ENCODE peak calls at places on chromosome 6, in seven cellular contexts. O is esophagus squamous epithelium, E is K562, X is aorta, R is astrocyte, F is cardiac muscle cell, H is tibial nerve. S is an unnamed sample.
A peak's percentile ranks its signal among the peaks of the same experiment; 100 is the strongest.

GRCh38 chr6:116115781-116116180 is 10.2 kb downstream of the COL10A1 start:
- DNase-seq in F (no peak), X (no peak), H (no peak), O (no peak), E (no peak), R (no peak), S (no peak)

GRCh38 chr6:101716810-101717209 is 323.3 kb downstream of the GRIK2 start:
- DNase-seq in O (no peak), F (no peak), X (no peak), H (no peak), R (no peak), E (no peak), S (no peak)

GRCh38 chr6:105692630-105693212 is 289.8 kb upstream of the PREP start:
- DNase-seq in F (no peak), X (no peak), H (no peak), O (no peak), R (no peak), E (no peak), S (no peak)

GRCh38 chr6:152271681-152272464 is 365.3 kb downstream of the SYNE1 start:
- DNase-seq in R (peak; percentile 92), O (no peak), E (no peak), H (no peak), F (no peak), X (peak; percentile 70), S (peak; percentile 53)

GRCh38 chr6:110703906-110704594 is 111.2 kb downstream of the CDK19 start:
- DNase-seq in X (no peak), R (no peak), H (no peak), E (no peak), F (no peak), O (no peak), S (no peak)

GRCh38 chr6:90157441-90157840 is 139.2 kb downstream of the BACH2 start:
- DNase-seq in X (no peak), H (no peak), O (no peak), F (no peak), R (no peak), E (no peak), S (no peak)

GRCh38 chr6:149014631-149015171 is 267.9 kb downstream of the UST start:
- DNase-seq in H (no peak), E (no peak), O (no peak), X (no peak), F (no peak), R (peak; percentile 33), S (no peak)

GRCh38 chr6:169993861-169994481 is 242.5 kb downstream of the ERMARD start:
- DNase-seq in E (no peak), F (no peak), R (no peak), O (no peak), X (no peak), H (no peak), S (no peak)

GRCh38 chr6:81340946-81341345 is 411.5 kb downstream of the TENT5A start:
- DNase-seq in O (no peak), X (no peak), E (no peak), R (no peak), H (no peak), F (no peak), S (no peak)

GRCh38 chr6:97059473-97059872 is 134.9 kb downstream of the KLHL32 start:
- DNase-seq in E (peak; percentile 25), H (no peak), F (peak; percentile 42), R (peak; percentile 22), O (no peak), X (no peak), S (no peak)

GRCh38 chr6:33088931-33089640 is 13.3 kb downstream of the HLA-DPB1 start:
- DNase-seq in H (no peak), E (no peak), F (no peak), X (no peak), R (no peak), O (no peak), S (no peak)

GRCh38 chr6:40342674-40343230 is 244.4 kb downstream of the LRFN2 start:
- DNase-seq in F (no peak), X (no peak), R (no peak), E (no peak), O (no peak), H (no peak), S (no peak)

GRCh38 chr6:131954775-131955107 is 3.6 kb upstream of the CCN2 start:
- DNase-seq in R (peak; percentile 99), X (peak; percentile 65), H (peak; percentile 28), E (no peak), O (no peak), F (peak; percentile 75), S (peak; percentile 26)

GRCh38 chr6:83273596-83273995 is 80.4 kb downstream of the RWDD2A start:
- DNase-seq in R (peak; percentile 7), X (no peak), O (no peak), F (no peak), H (no peak), E (no peak), S (no peak)

GRCh38 chr6:87071683-87072082 is 23.2 kb downstream of the CGA start:
- DNase-seq in E (no peak), O (no peak), F (no peak), X (no peak), H (no peak), R (no peak), S (no peak)

GRCh38 chr6:12290490-12290820 is 294 bp downstream of the EDN1 start:
- DNase-seq in H (no peak), R (no peak), X (no peak), F (no peak), E (no peak), O (no peak), S (no peak)

GRCh38 chr6:45841062-45841461 is 174.6 kb downstream of the CLIC5 start:
- DNase-seq in X (no peak), O (no peak), R (no peak), F (no peak), E (no peak), H (no peak), S (no peak)

GRCh38 chr6:35168461-35168861 is 27.3 kb upstream of the TCP11 start:
- DNase-seq in O (no peak), E (no peak), R (no peak), F (peak; percentile 84), H (no peak), X (no peak), S (no peak)

GRCh38 chr6:113842165-113842564 is 15.0 kb upstream of the MARCKS start:
- DNase-seq in X (no peak), H (no peak), E (no peak), F (no peak), R (peak; percentile 93), O (no peak), S (no peak)

GRCh38 chr6:113833537-113833936 is 23.6 kb upstream of the MARCKS start:
- DNase-seq in O (no peak), H (no peak), X (no peak), F (no peak), R (peak; percentile 86), E (no peak), S (no peak)

GRCh38 chr6:113837170-113837569 is 20.0 kb upstream of the MARCKS start:
- DNase-seq in O (no peak), X (no peak), E (no peak), R (no peak), H (no peak), F (no peak), S (no peak)
- H3K36me3 ChIP-seq in O (no peaks in the 10 kb centered on the region), X (no peaks in the 10 kb centered on the region), E (no peaks in the 10 kb centered on the region), R (no peaks in the 10 kb centered on the region), H (no peaks in the 10 kb centered on the region), F (no peaks in the 10 kb centered on the region), S (no peaks in the 10 kb centered on the region)

DNA sequence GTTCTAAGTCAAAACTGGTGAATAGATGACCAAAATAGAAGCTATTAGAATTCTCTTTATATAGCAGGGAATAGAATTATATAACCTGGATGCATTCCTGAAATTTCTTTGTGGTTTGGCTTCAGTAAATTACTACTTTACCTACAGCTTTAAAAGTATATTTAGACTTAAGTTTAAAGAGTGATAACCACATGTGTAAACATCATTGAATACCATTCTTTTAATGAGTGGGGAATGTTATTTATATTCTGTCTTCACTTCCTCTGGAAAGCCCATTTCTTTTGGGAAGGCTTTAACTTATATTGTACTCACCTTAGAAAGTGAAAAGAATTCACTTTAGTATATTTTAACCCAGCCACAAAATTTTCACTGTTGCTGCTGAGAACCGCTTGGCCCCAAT is 39.1 kb downstream of the PLEKHG1 start:
- DNase-seq in X (no peak), R (peak; percentile 30), E (no peak), F (no peak), O (no peak), H (no peak), S (no peak)
- H3K4me1 ChIP-seq in X (no peaks in the 10 kb centered on the region), R (peaks cover 6% of the 10 kb centered on the region), E (no peaks in the 10 kb centered on the region), F (peaks cover 35% of the 10 kb centered on the region), O (peaks cover 33% of the 10 kb centered on the region), H (peaks cover 18% of the 10 kb centered on the region), S (peaks cover 48% of the 10 kb centered on the region)

GRCh38 chr6:37835923-37836322 is 16.4 kb downstream of the ZFAND3 start:
- DNase-seq in E (no peak), R (no peak), X (no peak), O (no peak), F (no peak), H (no peak), S (no peak)

GRCh38 chr6:37840143-37840939 is 20.8 kb downstream of the ZFAND3 start:
- DNase-seq in R (no peak), F (no peak), X (no peak), E (no peak), O (no peak), H (no peak), S (no peak)

GRCh38 chr6:37838209-37838921 is 18.8 kb downstream of the ZFAND3 start:
- DNase-seq in R (no peak), E (no peak), X (no peak), O (no peak), H (no peak), F (no peak), S (no peak)

GRCh38 chr6:37845026-37845911 is 25.7 kb downstream of the ZFAND3 start:
- DNase-seq in H (no peak), F (no peak), E (no peak), X (no peak), O (no peak), R (no peak), S (no peak)

DNA sequence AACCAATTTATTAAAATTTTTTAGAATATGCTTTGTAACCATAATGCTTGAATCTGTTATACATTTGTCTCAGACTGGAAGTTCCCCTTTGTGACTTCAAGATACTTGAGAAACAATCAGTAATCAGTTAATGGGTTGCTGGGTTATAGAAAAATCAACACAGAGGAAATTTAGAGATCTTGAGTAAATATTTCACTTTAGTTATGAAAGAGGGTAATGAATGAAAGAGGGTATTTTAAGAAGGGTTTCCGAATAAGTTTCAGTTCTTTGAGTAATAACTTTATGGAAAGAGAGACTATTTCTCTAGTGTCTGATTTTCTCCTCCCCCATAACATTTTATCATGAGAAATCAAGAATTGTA is 21.4 kb downstream of the ZFAND3 start:
- DNase-seq in F (no peak), O (no peak), X (no peak), R (no peak), E (no peak), H (no peak), S (no peak)
- H3K36me3 ChIP-seq in F (no peaks in the 10 kb centered on the region), O (no peaks in the 10 kb centered on the region), X (no peaks in the 10 kb centered on the region), R (no peaks in the 10 kb centered on the region), E (peaks cover 3% of the 10 kb centered on the region), H (peaks cover 6% of the 10 kb centered on the region), S (no peaks in the 10 kb centered on the region)

DNA sequence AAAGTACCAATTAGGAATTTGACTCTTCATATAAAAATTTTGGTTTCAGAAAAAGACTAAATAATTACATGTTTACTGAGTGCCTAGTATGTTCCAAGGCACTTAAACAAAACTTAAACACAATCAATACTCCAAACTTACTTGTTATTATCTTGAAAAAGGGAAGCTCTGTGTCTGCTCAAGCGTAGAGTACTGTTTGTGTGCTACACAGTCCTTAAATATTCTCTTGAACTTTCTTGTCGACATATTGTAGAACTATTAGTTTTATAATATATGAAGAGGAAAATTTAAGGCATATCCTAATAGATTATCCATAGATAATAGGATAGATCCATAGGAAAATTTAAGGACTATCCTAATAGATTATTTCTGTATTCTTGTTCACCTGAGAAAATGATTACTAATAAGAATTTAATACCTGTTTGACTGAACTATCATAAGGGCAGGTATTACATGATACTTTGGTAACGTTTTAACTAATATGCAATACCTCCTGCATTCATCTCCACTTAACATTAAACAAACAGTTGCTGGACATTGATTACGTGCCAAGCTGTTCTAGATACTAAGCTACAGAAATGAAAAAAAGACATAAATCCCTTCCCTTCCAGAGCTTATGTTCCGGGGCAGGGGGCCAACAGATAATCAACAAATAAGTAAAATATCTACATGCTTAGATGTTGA is 115.1 kb upstream of the BCLAF1 start:
- DNase-seq in X (no peak), R (no peak), F (no peak), O (no peak), E (no peak), H (no peak), S (no peak)
- H3K4me1 ChIP-seq in X (no peaks in the 10 kb centered on the region), R (peaks cover 18% of the 10 kb centered on the region), F (peaks cover 4% of the 10 kb centered on the region), O (peaks cover 34% of the 10 kb centered on the region), E (peaks cover 4% of the 10 kb centered on the region), H (no peaks in the 10 kb centered on the region), S (no peaks in the 10 kb centered on the region)